ENCODE peak calls at places on chromosomes 12 and 14, in nine cellular contexts. X is ovary, L is transverse colon, Y is tibial nerve, J is stomach, A is A549, D is heart left ventricle, P is right lobe of liver, Q is body of pancreas. E is an unnamed sample.

GRCh38 chr12:121748571-121749265 is 36.2 kb downstream of the TMEM120B start:
- DNase-seq in A (peak; percentile 96), Q (no peak), L (no peak), P (peak; percentile 52), Y (no peak), D (no peak), J (no peak), X (peak; percentile 85), E (no peak)

GRCh38 chr14:76761198-76761848 is at the start of gene VASH1:
- DNase-seq in Q (no peak), J (peak; percentile 58), L (peak; percentile 53), P (peak; percentile 74), D (peak; percentile 91), Y (no peak), X (peak; percentile 78), A (peak; percentile 61), E (peak; percentile 77)

GRCh38 chr12:56029666-56030293 is 8.9 kb downstream of the IKZF4 start:
- DNase-seq in Y (peak; percentile 33), X (no peak), P (peak; percentile 32), A (peak; percentile 67), L (peak; percentile 47), D (no peak), Q (peak; percentile 51), J (peak; percentile 37), E (no peak)

GRCh38 chr12:34294137-34294536 is 271.8 kb downstream of the ALG10 start:
- DNase-seq in J (no peak), A (no peak), P (peak; percentile 10), Y (no peak), D (peak; percentile 32), Q (no peak), L (no peak), X (no peak), E (peak; percentile 21)

GRCh38 chr14:39005044-39005736 is 97.8 kb downstream of the SEC23A start:
- DNase-seq in X (no peak), D (no peak), A (no peak), L (peak; percentile 13), Q (no peak), Y (no peak), P (no peak), J (peak; percentile 27), E (no peak)

GRCh38 chr14:77086017-77086727 is 11.9 kb upstream of the CIPC start:
- DNase-seq in X (no peak), D (no peak), P (no peak), J (no peak), Q (no peak), L (no peak), A (peak; percentile 35), Y (no peak), E (no peak)

GRCh38 chr14:55588259-55588699 is 8.3 kb downstream of the KTN1 start:
- DNase-seq in D (no peak), L (no peak), A (no peak), Y (no peak), X (no peak), P (no peak), Q (no peak), J (no peak), E (no peak)

GRCh38 chr14:51581017-51581881 is 70.5 kb upstream of the FRMD6 start:
- DNase-seq in Y (no peak), A (peak; percentile 55), J (no peak), X (no peak), L (no peak), P (no peak), Q (no peak), D (no peak), E (no peak)

GRCh38 chr12:132430838-132431826 is 58.8 kb upstream of the FBRSL1 start:
- DNase-seq in D (no peak), Y (no peak), Q (no peak), L (peak; percentile 47), P (no peak), J (no peak), A (no peak), X (no peak), E (peak; percentile 74)

GRCh38 chr12:12007001-12007712 is 63.6 kb upstream of the BCL2L14 start:
- DNase-seq in A (no peak), P (no peak), X (no peak), Y (no peak), L (no peak), J (no peak), Q (no peak), D (no peak), E (no peak)

GRCh38 chr12:125128380-125128779 is 63.1 kb downstream of the AACS start:
- DNase-seq in Q (no peak), P (no peak), J (no peak), L (no peak), X (no peak), A (no peak), D (no peak), Y (no peak), E (no peak)

GRCh38 chr12:100962086-100962712 is 167.6 kb downstream of the ANO4 start:
- DNase-seq in Q (peak; percentile 40), P (no peak), X (peak; percentile 40), A (no peak), Y (no peak), D (no peak), J (no peak), L (no peak), E (no peak)

GRCh38 chr12:124286414-124286813 is 8.5 kb upstream of the RFLNA start:
- DNase-seq in Y (no peak), P (peak; percentile 12), D (peak; percentile 42), Q (no peak), L (peak; percentile 39), X (no peak), J (no peak), A (no peak), E (no peak)

GRCh38 chr12:126681676-126682075 is 1585.3 kb upstream of the TMEM132C start:
- DNase-seq in L (no peak), X (no peak), Y (no peak), A (no peak), Q (no peak), P (no peak), J (no peak), D (no peak), E (no peak)

GRCh38 chr14:64841121-64841611 is 38.5 kb downstream of the SPTB start:
- DNase-seq in D (no peak), J (no peak), X (no peak), Q (no peak), P (no peak), Y (peak; percentile 11), A (peak; percentile 69), L (no peak), E (no peak)

GRCh38 chr14:32478027-32478426 is 148.9 kb downstream of the AKAP6 start:
- DNase-seq in A (no peak), Y (no peak), X (no peak), L (no peak), P (no peak), J (no peak), Q (no peak), D (no peak), E (no peak)

GRCh38 chr12:132713123-132713522 is 2.5 kb downstream of the PGAM5 start:
- DNase-seq in X (no peak), P (no peak), A (no peak), Q (no peak), Y (no peak), L (no peak), J (no peak), D (no peak), E (no peak)

GRCh38 chr12:1474059-1474537 is 120.3 kb downstream of the FBXL14 start:
- DNase-seq in Y (no peak), L (no peak), Q (no peak), X (no peak), P (no peak), D (no peak), J (no peak), A (peak; percentile 30), E (no peak)

GRCh38 chr14:24058260-24058950 is 6.6 kb downstream of the CARMIL3 start:
- DNase-seq in D (no peak), A (peak; percentile 71), Q (peak; percentile 86), P (peak; percentile 71), Y (peak; percentile 98), J (peak; percentile 81), X (peak; percentile 67), L (peak; percentile 84), E (peak; percentile 72)

GRCh38 chr12:32235251-32235650 is 128.6 kb downstream of the BICD1 start:
- DNase-seq in J (no peak), D (no peak), L (no peak), A (no peak), Q (no peak), P (no peak), Y (no peak), X (no peak), E (no peak)

GRCh38 chr12:32233568-32233967 is 126.9 kb downstream of the BICD1 start:
- DNase-seq in J (no peak), X (no peak), Q (no peak), L (no peak), A (no peak), P (no peak), Y (no peak), D (no peak), E (no peak)

GRCh38 chr12:32226768-32227167 is 120.1 kb downstream of the BICD1 start:
- DNase-seq in L (no peak), X (no peak), J (no peak), Q (peak; percentile 11), D (no peak), P (no peak), A (no peak), Y (no peak), E (no peak)

GRCh38 chr12:32229971-32230606 is 123.4 kb downstream of the BICD1 start:
- DNase-seq in X (no peak), L (no peak), Q (no peak), P (no peak), A (no peak), J (no peak), Y (no peak), D (no peak), E (no peak)

GRCh38 chr12:32230607-32230982 is 123.9 kb downstream of the BICD1 start:
- DNase-seq in A (no peak), P (no peak), X (no peak), D (no peak), Y (no peak), Q (no peak), J (no peak), L (no peak), E (no peak)
- H3K4me3 ChIP-seq in A (no peak overlapping the region), P (no peak overlapping the region), X (no peak overlapping the region), D (no peak overlapping the region), Y (no peak overlapping the region), Q (no peak overlapping the region), J (no peak overlapping the region), L (no peak overlapping the region), E (no peak overlapping the region)

GRCh38 chr12:52243774-52244614 is 11.0 kb downstream of the KRT7 start:
- DNase-seq in A (peak; percentile 92), Q (peak; percentile 94), Y (peak; percentile 70), X (peak; percentile 78), P (peak; percentile 78), D (peak; percentile 81), J (peak; percentile 85), L (peak; percentile 58), E (peak; percentile 63)
- H3K4me1 ChIP-seq in A (peaks cover 100% of the 10 kb centered on the region), Q (peaks cover 77% of the 10 kb centered on the region), Y (peaks cover 13% of the 10 kb centered on the region), X (peaks cover 7% of the 10 kb centered on the region), P (no peaks in the 10 kb centered on the region), D (peaks cover 12% of the 10 kb centered on the region), J (peaks cover 57% of the 10 kb centered on the region), L (peaks cover 28% of the 10 kb centered on the region), E (peaks cover 10% of the 10 kb centered on the region)

GRCh38 chr12:20486233-20486632 is 117.9 kb downstream of the PDE3A start:
- DNase-seq in X (no peak), L (no peak), D (no peak), A (peak; percentile 73), Y (no peak), Q (no peak), P (no peak), J (no peak), E (no peak)
- TF ChIP-seq POLR2A in X (no peak), L (no peak), D (no peak), A (no peak), Y (no peak), Q (no peak), P (no peak), J (no peak), E (no peak)

GRCh38 chr14:85607571-85608219 is 77.8 kb downstream of the FLRT2 start:
- DNase-seq in L (no peak), Q (no peak), P (no peak), D (no peak), J (no peak), X (no peak), A (peak; percentile 3), Y (no peak), E (no peak)
- H3K4me3 ChIP-seq in L (no peak overlapping the region), Q (no peak overlapping the region), P (no peak overlapping the region), D (no peak overlapping the region), J (no peak overlapping the region), X (no peak overlapping the region), A (no peak overlapping the region), Y (no peak overlapping the region), E (no peak overlapping the region)